ENCODE peak calls at places on chromosomes 7 and 10, in six cellular contexts. A is PC-9, J is PC-3, S is MM.1S, I is GM23248, H is GM23338. L is an unnamed sample.

GRCh38 chr10:98664329-98665042 is 217.8 kb upstream of the HPS1 start:
- DNase-seq in A (no peak), J (peak; percentile 67), S (peak; percentile 67), I (peak; percentile 23), H (peak; percentile 84), L (peak; percentile 64)

GRCh38 chr7:5780801-5781496 is 514 bp downstream of the RNF216 start:
- DNase-seq in A (no peak), J (peak; percentile 21), S (peak; percentile 7), I (peak; percentile 65), H (peak; percentile 37), L (no peak)

GRCh38 chr10:125123363-125124113 is 36.8 kb downstream of the CTBP2 start:
- DNase-seq in A (peak; percentile 89), J (peak; percentile 93), S (no peak), I (peak; percentile 81), H (no peak), L (no peak)

GRCh38 chr10:81000781-81001180 is 463.1 kb downstream of the SH2D4B start:
- DNase-seq in A (no peak), J (no peak), S (no peak), I (no peak), H (no peak), L (no peak)

GRCh38 chr7:157840174-157840912 is 503.5 kb downstream of the DNAJB6 start:
- DNase-seq in A (no peak), J (no peak), S (no peak), I (no peak), H (no peak), L (no peak)

GRCh38 chr10:61900829-61901783 is at the start of gene ARID5B:
- DNase-seq in A (peak; percentile 64), J (peak; percentile 94), S (peak; percentile 72), I (peak; percentile 83), H (peak; percentile 84), L (peak; percentile 79)

GRCh38 chr7:4069268-4070095 is 612.6 kb upstream of the FOXK1 start:
- DNase-seq in A (no peak), J (no peak), S (no peak), I (no peak), H (no peak), L (peak; percentile 33)

GRCh38 chr7:22647451-22648257 is 79.3 kb upstream of the IL6 start:
- DNase-seq in A (peak; percentile 49), J (peak; percentile 53), S (no peak), I (peak; percentile 82), H (no peak), L (no peak)

GRCh38 chr7:128434413-128435310 is 21.0 kb upstream of the HILPDA start:
- DNase-seq in A (peak; percentile 70), J (peak; percentile 22), S (no peak), I (no peak), H (no peak), L (no peak)

GRCh38 chr7:134593530-134594392 is 44.9 kb downstream of the AKR1B15 start:
- DNase-seq in A (peak; percentile 97), J (peak; percentile 63), S (no peak), I (peak; percentile 90), H (no peak), L (peak; percentile 9)

GRCh38 chr10:11560076-11560709 is 51.3 kb downstream of the USP6NL start:
- DNase-seq in A (no peak), J (no peak), S (no peak), I (no peak), H (no peak), L (no peak)

GRCh38 chr10:18005781-18006456 is 54.2 kb downstream of the SLC39A12 start:
- DNase-seq in A (no peak), J (peak; percentile 7), S (no peak), I (peak; percentile 66), H (peak; percentile 37), L (no peak)

GRCh38 chr10:6089334-6090219 is 743 bp downstream of the RBM17 start:
- DNase-seq in A (peak; percentile 56), J (peak; percentile 23), S (peak; percentile 29), I (peak; percentile 64), H (peak; percentile 60), L (peak; percentile 76)

GRCh38 chr10:43127447-43127846 is 10.8 kb upstream of the CSGALNACT2 start:
- DNase-seq in A (no peak), J (no peak), S (no peak), I (peak; percentile 72), H (no peak), L (no peak)

GRCh38 chr7:43666938-43667337 is 62.4 kb downstream of the COA1 start:
- DNase-seq in A (no peak), J (peak; percentile 31), S (no peak), I (peak; percentile 75), H (no peak), L (no peak)

GRCh38 chr10:118520116-118520742 is 75.2 kb downstream of the PRLHR start:
- DNase-seq in A (no peak), J (no peak), S (no peak), I (no peak), H (no peak), L (no peak)

GRCh38 chr7:17532861-17533404 is 234.5 kb downstream of the AHR start:
- DNase-seq in A (peak; percentile 97), J (peak; percentile 96), S (no peak), I (peak; percentile 97), H (no peak), L (no peak)

GRCh38 chr7:47508389-47509380 is 73.2 kb downstream of the TNS3 start:
- DNase-seq in A (no peak), J (peak; percentile 12), S (no peak), I (no peak), H (no peak), L (no peak)

GRCh38 chr7:1255083-1255816 is 22.6 kb downstream of the UNCX start:
- DNase-seq in A (no peak), J (no peak), S (no peak), I (no peak), H (no peak), L (peak; percentile 44)
- TF ChIP-seq EZH2 in A (no peak), J (no peak), S (no peak), I (no peak), H (no peak), L (no peak)

GRCh38 chr10:131115801-131116200 is 195.7 kb downstream of the TCERG1L start:
- DNase-seq in A (no peak), J (no peak), S (no peak), I (no peak), H (no peak), L (no peak)

GRCh38 chr10:131115321-131115720 is 196.2 kb downstream of the TCERG1L start:
- DNase-seq in A (no peak), J (no peak), S (no peak), I (no peak), H (no peak), L (no peak)

GRCh38 chr10:131116216-131117005 is 195.1 kb downstream of the TCERG1L start:
- DNase-seq in A (no peak), J (no peak), S (no peak), I (no peak), H (no peak), L (no peak)

GRCh38 chr10:131117416-131118212 is 193.9 kb downstream of the TCERG1L start:
- DNase-seq in A (no peak), J (no peak), S (no peak), I (no peak), H (no peak), L (no peak)

DNA sequence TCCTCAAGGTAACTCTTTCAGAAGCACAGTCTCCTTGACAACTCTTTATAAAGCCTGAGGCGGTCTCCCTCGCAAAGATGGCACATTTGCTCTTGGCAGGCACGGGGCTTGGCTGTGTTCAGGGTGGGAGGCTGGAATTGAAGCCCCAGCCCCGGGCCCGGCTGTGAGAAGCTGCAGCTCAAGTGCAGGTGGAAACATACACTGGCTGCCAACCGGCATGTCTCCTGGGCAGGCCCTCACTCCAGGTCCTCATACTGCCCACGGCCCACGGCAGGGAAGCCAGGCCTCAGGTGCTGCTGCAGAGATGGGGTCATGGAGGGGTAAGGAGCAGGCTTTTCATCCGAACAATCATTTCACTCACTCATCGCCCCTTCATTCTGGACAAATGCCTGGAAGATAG is 194.5 kb downstream of the TCERG1L start:
- DNase-seq in A (no peak), J (no peak), S (no peak), I (no peak), H (no peak), L (no peak)
- H3K79me2 ChIP-seq in A (no peaks in the 10 kb centered on the region), J (no peaks in the 10 kb centered on the region), S (no peaks in the 10 kb centered on the region), I (no peaks in the 10 kb centered on the region), H (no peaks in the 10 kb centered on the region), L (no peaks in the 10 kb centered on the region)

GRCh38 chr7:104983620-104984539 is 30.1 kb upstream of the KMT2E start:
- DNase-seq in A (peak; percentile 76), J (peak; percentile 84), S (peak; percentile 89), I (peak; percentile 97), H (peak; percentile 94), L (peak; percentile 92)

GRCh38 chr7:104985259-104985617 is 28.8 kb upstream of the KMT2E start:
- DNase-seq in A (no peak), J (no peak), S (no peak), I (no peak), H (no peak), L (no peak)

GRCh38 chr7:104986623-104987259 is 27.3 kb upstream of the KMT2E start:
- DNase-seq in A (no peak), J (no peak), S (no peak), I (no peak), H (no peak), L (no peak)

GRCh38 chr7:104982773-104983619 is 31.0 kb upstream of the KMT2E start:
- DNase-seq in A (no peak), J (no peak), S (peak; percentile 74), I (no peak), H (no peak), L (no peak)

DNA sequence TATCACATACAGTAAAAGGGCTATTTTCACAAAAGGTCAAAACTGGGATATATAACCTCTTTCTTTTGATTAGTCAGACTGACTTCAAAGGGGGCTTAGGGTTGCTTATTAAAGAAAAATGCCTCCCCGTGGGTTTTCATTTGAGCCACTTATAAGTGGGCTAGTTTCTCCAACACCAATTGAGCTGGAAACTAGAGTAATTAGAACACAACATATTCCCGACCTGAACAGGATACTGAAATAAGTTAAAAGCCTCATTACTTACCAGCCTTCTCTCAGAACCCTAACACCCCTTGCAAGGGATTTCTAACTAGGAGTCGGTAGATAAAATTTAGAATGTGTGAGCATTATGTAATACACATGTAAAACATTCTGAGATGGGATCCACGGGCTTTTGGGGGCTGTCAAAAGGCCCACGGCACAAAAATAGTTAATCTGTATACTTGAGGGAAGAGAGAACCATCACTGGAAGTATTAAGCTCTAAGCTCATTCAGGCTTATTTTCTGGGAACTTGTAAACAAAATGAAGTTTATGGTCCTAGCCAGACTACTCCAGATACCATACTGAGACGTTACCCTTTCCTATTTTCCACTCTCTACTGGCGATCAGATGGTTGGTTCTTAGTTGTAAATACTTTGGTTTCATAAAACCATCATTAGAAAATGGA is 29.3 kb upstream of the KMT2E start:
- DNase-seq in A (no peak), J (no peak), S (peak; percentile 22), I (no peak), H (no peak), L (no peak)
- H3F3A ChIP-seq in A (peaks cover 57% of the 10 kb centered on the region), J (peaks cover 12% of the 10 kb centered on the region), S (peaks cover 58% of the 10 kb centered on the region), I (peaks cover 74% of the 10 kb centered on the region), H (peaks cover 9% of the 10 kb centered on the region), L (peaks cover 84% of the 10 kb centered on the region)

DNA sequence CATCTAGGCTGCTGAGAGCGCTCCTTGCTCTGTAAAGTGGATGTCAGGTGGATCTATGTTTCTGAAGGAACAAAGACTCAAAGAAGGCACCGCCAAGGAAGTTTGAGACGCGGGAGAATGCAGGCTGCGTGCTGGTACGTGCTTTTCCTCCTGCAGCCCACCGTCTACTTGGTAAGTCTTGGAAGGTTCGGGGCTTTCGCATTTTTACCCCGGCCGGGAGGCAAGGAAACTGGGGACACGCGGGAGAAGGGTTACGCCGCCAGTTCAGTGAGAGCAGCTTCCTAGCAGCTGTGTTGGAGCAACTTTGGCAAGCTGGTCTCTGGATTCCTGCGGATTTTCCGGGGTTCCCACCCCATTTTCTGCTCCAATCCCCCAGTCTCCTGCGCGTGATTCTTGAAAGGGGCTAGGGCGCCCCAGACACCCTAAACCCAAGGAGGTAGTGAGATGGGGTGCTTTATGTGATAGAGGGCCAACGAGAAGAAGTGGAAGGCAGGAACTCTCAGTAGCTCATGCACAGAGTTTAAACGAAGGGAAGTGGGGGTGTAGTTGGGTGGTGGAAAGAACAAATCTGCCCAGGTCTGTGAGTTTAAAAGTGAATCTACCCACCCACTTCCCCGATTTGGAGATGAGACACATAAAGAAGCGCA is 2.3 kb downstream of the NXPH1 start:
- DNase-seq in A (no peak), J (no peak), S (no peak), I (no peak), H (peak; percentile 30), L (peak; percentile 34)
- TF ChIP-seq EZH2 in A (no peak), J (no peak), S (no peak), I (no peak), H (peak; percentile 94), L (peak; percentile 96)